ENCODE peak calls at places on chromosome 18, in nine cellular contexts. I, C, Z, P, X, S, A, M and U are unnamed samples.

GRCh38 chr18:23626451-23627279 is 36.0 kb downstream of the ANKRD29 start:
- DNase-seq in I (peak; percentile 26), C (no peak), Z (no peak), P (no peak), X (no peak), S (no peak), A (no peak), M (peak; percentile 58), U (peak; percentile 43)

GRCh38 chr18:32910694-32911296 is 138.0 kb upstream of the KLHL14 start:
- DNase-seq in I (no peak), C (no peak), Z (no peak), P (no peak), X (no peak), S (no peak), A (no peak), M (peak; percentile 31), U (no peak)

GRCh38 chr18:4017479-4017878 is 437.6 kb downstream of the DLGAP1 start:
- DNase-seq in I (no peak), C (no peak), Z (no peak), P (peak; percentile 69), X (no peak), S (no peak), A (no peak), M (no peak), U (peak; percentile 1)

GRCh38 chr18:48899558-48900174 is 51.1 kb downstream of the SMAD7 start:
- DNase-seq in I (no peak), C (no peak), Z (no peak), P (no peak), X (no peak), S (no peak), A (no peak), M (no peak), U (no peak)

GRCh38 chr18:10477121-10477862 is 22.9 kb downstream of the APCDD1 start:
- DNase-seq in I (no peak), C (no peak), Z (no peak), P (no peak), X (no peak), S (no peak), A (no peak), M (no peak), U (no peak)

GRCh38 chr18:10536270-10536669 is 10.4 kb downstream of the NAPG start:
- DNase-seq in I (peak; percentile 41), C (no peak), Z (no peak), P (no peak), X (no peak), S (no peak), A (no peak), M (peak; percentile 21), U (no peak)

GRCh38 chr18:58097127-58097906 is 53.3 kb downstream of the NEDD4L start:
- DNase-seq in I (peak; percentile 18), C (no peak), Z (peak; percentile 64), P (no peak), X (no peak), S (no peak), A (no peak), M (peak; percentile 31), U (no peak)

GRCh38 chr18:25061345-25061744 is 290.6 kb downstream of the ZNF521 start:
- DNase-seq in I (no peak), C (no peak), Z (no peak), P (no peak), X (no peak), S (no peak), A (no peak), M (no peak), U (no peak)

GRCh38 chr18:79681484-79682387 is 2.1 kb downstream of the CTDP1 start:
- DNase-seq in I (no peak), C (no peak), Z (no peak), P (no peak), X (no peak), S (no peak), A (no peak), M (no peak), U (no peak)

GRCh38 chr18:12841070-12841469 is 43.0 kb downstream of the PTPN2 start:
- DNase-seq in I (no peak), C (no peak), Z (no peak), P (no peak), X (no peak), S (no peak), A (no peak), M (no peak), U (no peak)

GRCh38 chr18:70363861-70364260 is 75.0 kb downstream of the SOCS6 start:
- DNase-seq in I (no peak), C (no peak), Z (no peak), P (no peak), X (no peak), S (peak; percentile 50), A (no peak), M (no peak), U (peak; percentile 67)

GRCh38 chr18:64271975-64272659 is 123.2 kb upstream of the LINC00305 start:
- DNase-seq in I (no peak), C (no peak), Z (no peak), P (no peak), X (no peak), S (no peak), A (no peak), M (no peak), U (no peak)

GRCh38 chr18:51038110-51038509 is 8.1 kb downstream of the SMAD4 start:
- DNase-seq in I (no peak), C (no peak), Z (no peak), P (no peak), X (no peak), S (no peak), A (no peak), M (no peak), U (no peak)

GRCh38 chr18:31660763-31661162 is 23.6 kb downstream of the B4GALT6 start:
- DNase-seq in I (no peak), C (no peak), Z (no peak), P (no peak), X (no peak), S (no peak), A (no peak), M (no peak), U (no peak)

GRCh38 chr18:10822457-10822856 is 296.6 kb downstream of the NAPG start:
- DNase-seq in I (no peak), C (no peak), Z (no peak), P (no peak), X (no peak), S (no peak), A (no peak), M (no peak), U (peak; percentile 16)

GRCh38 chr18:596288-596881 is 403 bp upstream of the CLUL1 start:
- DNase-seq in I (no peak), C (no peak), Z (peak; percentile 73), P (peak; percentile 61), X (no peak), S (no peak), A (no peak), M (peak; percentile 27), U (no peak)
- H3K4me3 ChIP-seq in I (no peak overlapping the region), C (no peak overlapping the region), Z (no peak overlapping the region), P (no peak overlapping the region), X (peak overlapping the region; percentile 46), S (no peak overlapping the region), A (no peak overlapping the region), M (no peak overlapping the region), U (no peak overlapping the region)

DNA sequence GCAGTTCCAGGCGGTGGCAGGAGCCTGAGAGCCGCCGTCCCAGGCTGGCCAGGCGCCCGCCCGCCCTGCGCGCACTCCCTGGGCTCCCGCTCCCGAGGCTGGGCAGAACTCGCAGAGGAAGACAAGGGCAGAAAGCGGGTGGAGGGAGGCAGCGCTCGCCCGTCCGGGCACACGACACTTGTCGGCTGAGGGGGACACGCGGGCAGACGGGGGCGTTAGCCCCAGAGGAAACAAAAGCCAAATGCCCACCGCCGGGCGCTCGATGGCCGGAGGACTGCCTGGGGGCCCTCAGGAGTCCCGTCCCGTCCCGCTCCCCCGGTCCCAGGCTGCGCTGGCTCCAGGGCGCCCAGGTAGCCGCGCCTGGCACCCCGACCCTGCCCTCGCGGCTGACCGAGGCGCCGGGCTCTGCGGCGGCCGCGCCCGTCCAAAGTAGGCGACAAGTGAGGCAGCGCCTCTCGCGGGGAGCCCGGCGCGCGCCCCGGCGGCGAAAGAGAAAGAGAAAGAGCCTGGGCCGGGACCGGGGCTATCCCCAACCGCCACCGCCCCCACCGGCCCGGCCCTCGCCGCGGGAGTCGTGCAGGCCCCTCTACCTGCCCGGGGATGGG is 491 bp downstream of the L3MBTL4 start:
- DNase-seq in I (no peak), C (peak; percentile 65), Z (peak; percentile 89), P (no peak), X (peak; percentile 78), S (no peak), A (no peak), M (no peak), U (no peak)
- H3K4me3 ChIP-seq in I (peak overlapping the region; percentile 48), C (peak overlapping the region; percentile 79), Z (peak overlapping the region; percentile 58), P (no peak overlapping the region), X (peak overlapping the region; percentile 71), S (peak overlapping the region; percentile 41), A (peak overlapping the region; percentile 33), M (peak overlapping the region; percentile 35), U (peak overlapping the region; percentile 32)

GRCh38 chr18:54607213-54607934 is 16.3 kb downstream of the DYNAP start:
- DNase-seq in I (no peak), C (no peak), Z (peak; percentile 52), P (no peak), X (no peak), S (peak; percentile 1), A (no peak), M (peak; percentile 35), U (peak; percentile 18)
- H3K4me3 ChIP-seq in I (no peak overlapping the region), C (no peak overlapping the region), Z (no peak overlapping the region), P (no peak overlapping the region), X (peak overlapping the region; percentile 44), S (peak overlapping the region; percentile 23), A (no peak overlapping the region), M (peak overlapping the region; percentile 4), U (peak overlapping the region; percentile 1)

DNA sequence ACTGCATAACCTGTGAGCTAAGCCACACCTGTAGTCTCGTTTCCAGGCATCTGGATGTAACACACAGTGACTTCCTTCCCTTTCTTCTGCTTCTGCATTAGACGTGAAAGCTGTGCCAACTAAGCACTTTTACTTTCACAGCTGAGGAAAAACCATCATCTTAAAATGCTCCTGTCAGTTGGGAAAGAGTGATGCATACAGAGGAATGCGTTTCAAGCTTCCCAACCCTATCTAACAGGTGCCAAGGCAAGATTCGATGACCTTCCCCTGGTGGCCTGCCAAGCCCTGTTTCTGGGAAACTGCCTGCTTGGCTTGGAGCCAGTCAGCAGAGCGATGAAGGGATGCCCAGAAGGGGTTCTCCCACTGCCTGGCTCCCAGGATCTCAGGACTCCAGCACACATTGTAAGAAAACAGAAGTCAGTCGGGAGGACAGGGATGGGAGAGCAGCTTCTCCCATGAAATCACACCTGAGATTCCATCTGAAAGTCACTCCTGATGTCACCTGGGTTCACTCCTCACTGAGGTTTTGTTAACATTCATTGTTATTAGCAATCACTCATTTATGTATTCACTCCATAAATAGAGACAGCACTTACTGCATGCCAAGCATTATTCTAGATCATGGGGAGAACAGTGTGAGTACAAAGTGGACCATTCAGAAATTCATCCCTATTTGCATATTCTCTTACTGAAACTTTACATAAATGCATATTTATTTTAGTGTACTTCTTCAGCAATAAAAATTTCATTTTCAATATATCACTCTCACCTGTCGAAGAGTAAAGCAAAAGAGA is 64.1 kb downstream of the DTNA start:
- DNase-seq in I (peak; percentile 29), C (peak; percentile 29), Z (peak; percentile 54), P (no peak), X (peak; percentile 57), S (peak; percentile 56), A (no peak), M (peak; percentile 51), U (peak; percentile 47)
- H3K4me3 ChIP-seq in I (no peak overlapping the region), C (no peak overlapping the region), Z (no peak overlapping the region), P (no peak overlapping the region), X (no peak overlapping the region), S (no peak overlapping the region), A (no peak overlapping the region), M (no peak overlapping the region), U (no peak overlapping the region)